ENCODE peak calls at places on chromosomes 4 and X, in four cellular contexts. E is GM12878, V is HepG2, W is H1. K is an unnamed sample. For H3K4me1, the result is how much of the 10 kb centered on the place peaks cover.

GRCh38 chrX:24148535-24149345 is 789 bp upstream of the ZFX start:
- DNase-seq in E (no peak), V (peak), W (no peak), K (no peak)

GRCh38 chrX:42151808-42152207 is 228.5 kb upstream of the CASK start:
- DNase-seq in E (no peak), V (no peak), W (no peak), K (no peak)

GRCh38 chr4:19832388-19832787 is 419.3 kb upstream of the SLIT2 start:
- DNase-seq in E (no peak), V (no peak), W (no peak), K (no peak)

GRCh38 chr4:7353846-7354610 is 80.7 kb downstream of the PSAPL1 start:
- DNase-seq in E (no peak), V (no peak), W (no peak), K (no peak)

GRCh38 chr4:121991968-121992367 is 40.1 kb upstream of the TRPC3 start:
- DNase-seq in E (no peak), V (no peak), W (no peak), K (no peak)

GRCh38 chr4:169440446-169440845 is 169.7 kb upstream of the SH3RF1 start:
- DNase-seq in E (no peak), V (no peak), W (no peak), K (no peak)

GRCh38 chr4:76585897-76586360 is 150.9 kb downstream of the SHROOM3 start:
- DNase-seq in E (no peak), V (peak), W (peak), K (no peak)

GRCh38 chr4:121307441-121308327 is 73.1 kb downstream of the QRFPR start:
- DNase-seq in E (peak), V (peak), W (no peak), K (peak)

GRCh38 chr4:79913581-79913980 is 159.4 kb downstream of the ANTXR2 start:
- DNase-seq in E (no peak), V (no peak), W (no peak), K (no peak)

GRCh38 chrX:10900585-10901289 is 210.4 kb upstream of the HCCS start:
- DNase-seq in E (no peak), V (peak), W (no peak), K (no peak)

GRCh38 chr4:152037435-152037834 is 276.6 kb upstream of the GATB start:
- DNase-seq in E (no peak), V (no peak), W (no peak), K (no peak)

GRCh38 chrX:44972132-44972531 is 99.1 kb downstream of the KDM6A start:
- DNase-seq in E (no peak), V (no peak), W (no peak), K (no peak)

GRCh38 chrX:47358387-47359065 is 11.9 kb upstream of the ZNF157 start:
- DNase-seq in E (no peak), V (no peak), W (no peak), K (no peak)

DNA sequence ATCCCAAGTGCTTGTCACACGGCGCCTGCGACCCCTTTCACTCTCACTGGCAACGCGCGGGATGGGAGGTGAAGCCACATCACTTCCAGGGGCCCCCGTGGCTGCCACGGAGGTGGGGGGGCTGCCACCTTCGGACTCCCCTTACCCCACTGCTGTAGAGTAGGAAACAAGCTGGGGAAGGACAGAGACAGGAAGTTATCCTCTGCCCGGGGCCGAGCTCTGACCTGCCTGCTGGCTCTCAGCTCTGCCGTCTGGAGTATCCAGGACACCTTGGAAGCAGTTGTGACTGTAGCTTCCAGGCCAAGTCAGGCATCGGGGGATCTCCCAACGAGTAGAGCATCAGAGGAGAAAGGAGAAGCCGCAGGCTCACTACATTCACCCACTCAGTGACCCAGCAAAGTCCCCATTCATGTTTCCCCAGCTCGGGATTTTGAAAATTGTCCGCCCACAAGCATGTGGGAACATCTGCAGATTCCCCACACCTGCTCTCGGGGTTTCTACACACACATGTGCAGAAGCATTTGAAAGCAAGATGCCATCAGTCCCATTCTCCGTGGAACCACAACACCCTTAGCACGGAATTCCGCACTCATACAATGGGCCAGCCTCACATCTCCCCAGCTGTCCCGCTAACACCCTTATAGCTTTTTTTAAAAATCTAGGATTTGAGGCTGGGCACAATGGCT is 10.8 kb downstream of the PDZD4 start:
- DNase-seq in E (no peak), V (no peak), W (no peak), K (no peak)
- H3K4me3 ChIP-seq in E (no peak), V (no peak), W (peak), K (peak)

GRCh38 chr4:189081831-189082230 is 858.8 kb upstream of the FRG1 start:
- DNase-seq in E (no peak), V (no peak), W (no peak), K (no peak)
- TF ChIP-seq SUZ12 in E (no peak), V (no peak), W (no peak), K (no peak)

GRCh38 chr4:42640613-42641012 is 16.3 kb downstream of the ATP8A1 start:
- DNase-seq in E (no peak), V (no peak), W (no peak), K (no peak)
- H3K4me1 ChIP-seq in E (half or more), V (under half), W (under half), K (under half)

GRCh38 chr4:129218355-129218754 is 122.4 kb downstream of the C4orf33 start:
- DNase-seq in E (no peak), V (no peak), W (no peak), K (no peak)
- H3K4me3 ChIP-seq in E (no peak), V (no peak), W (no peak), K (no peak)

GRCh38 chrX:46268429-46268828 is 276.8 kb downstream of the ZNF674 start:
- DNase-seq in E (no peak), V (peak), W (no peak), K (no peak)
- TF ChIP-seq SUZ12 in E (no peak), V (no peak), W (no peak), K (no peak)

GRCh38 chr4:40972722-40973121 is 223.0 kb downstream of the NSUN7 start:
- DNase-seq in E (no peak), V (no peak), W (no peak), K (no peak)
- H3K4me1 ChIP-seq in E (under half), V (under half), W (under half), K (under half)